ENCODE peak calls at places on chromosomes 1 and 21, in seven cellular contexts. E is HFF-Myc, J is fibroblast of gingiva, H is GM04504, T is hepatic stellate cell, A is activated gamma-delta T cell treated with Interleukin-2 at 50 U/mL for 16 hours, Y is COR-L47. V is an unnamed sample.

GRCh38 chr21:34345892-34346291 is 17.9 kb upstream of the KCNE2 start:
- DNase-seq in E (no peak), J (peak; percentile 54), H (no peak), T (peak; percentile 62), A (no peak), Y (no peak), V (no peak)

GRCh38 chr1:19169642-19170041 is 40.4 kb downstream of the UBR4 start:
- DNase-seq in E (no peak), J (peak; percentile 20), H (no peak), T (no peak), A (no peak), Y (no peak), V (no peak)

GRCh38 chr1:151312439-151313225 is 14.6 kb downstream of the PI4KB start:
- DNase-seq in E (no peak), J (peak; percentile 57), H (no peak), T (no peak), A (no peak), Y (no peak), V (no peak)

GRCh38 chr1:210723646-210724045 is 394.9 kb downstream of the HHAT start:
- DNase-seq in E (no peak), J (no peak), H (no peak), T (no peak), A (no peak), Y (no peak), V (no peak)

GRCh38 chr1:54542120-54542961 is 5.7 kb upstream of the ACOT11 start:
- DNase-seq in E (no peak), J (peak; percentile 7), H (no peak), T (no peak), A (peak; percentile 30), Y (peak; percentile 92), V (peak; percentile 85)

GRCh38 chr1:20093303-20093702 is 23.3 kb downstream of the PLA2G5 start:
- DNase-seq in E (no peak), J (no peak), H (no peak), T (no peak), A (no peak), Y (no peak), V (no peak)

GRCh38 chr1:103942029-103942428 is 192.3 kb downstream of the AMY1C start:
- DNase-seq in E (no peak), J (no peak), H (no peak), T (no peak), A (no peak), Y (no peak), V (no peak)

GRCh38 chr1:200625381-200625824 is 4.9 kb upstream of the KIF14 start:
- DNase-seq in E (no peak), J (no peak), H (no peak), T (peak; percentile 31), A (no peak), Y (no peak), V (no peak)

GRCh38 chr1:23709229-23709628 is 17.6 kb downstream of the RPL11 start:
- DNase-seq in E (no peak), J (no peak), H (no peak), T (no peak), A (no peak), Y (no peak), V (no peak)

GRCh38 chr1:18927654-18928272 is 25.4 kb upstream of the ALDH4A1 start:
- DNase-seq in E (no peak), J (no peak), H (no peak), T (no peak), A (peak; percentile 49), Y (no peak), V (no peak)

GRCh38 chr21:45699251-45699942 is 55.9 kb downstream of the PCBP3 start:
- DNase-seq in E (no peak), J (no peak), H (no peak), T (no peak), A (no peak), Y (no peak), V (no peak)

GRCh38 chr1:111214086-111214801 is 13.3 kb upstream of the CHI3L2 start:
- DNase-seq in E (peak; percentile 38), J (no peak), H (no peak), T (no peak), A (no peak), Y (no peak), V (no peak)

GRCh38 chr1:19350566-19350965 is 38.4 kb downstream of the SLC66A1 start:
- DNase-seq in E (no peak), J (no peak), H (no peak), T (no peak), A (no peak), Y (no peak), V (no peak)

GRCh38 chr1:171990371-171990770 is 149.1 kb downstream of the DNM3 start:
- DNase-seq in E (no peak), J (no peak), H (no peak), T (no peak), A (no peak), Y (no peak), V (no peak)

GRCh38 chr1:240876071-240876470 is 264.1 kb upstream of the GREM2 start:
- DNase-seq in E (no peak), J (no peak), H (no peak), T (no peak), A (no peak), Y (no peak), V (no peak)

GRCh38 chr1:220810179-220810653 is 23.5 kb downstream of the MTARC1 start:
- DNase-seq in E (peak; percentile 69), J (peak; percentile 76), H (peak; percentile 50), T (peak; percentile 80), A (peak; percentile 61), Y (peak; percentile 63), V (no peak)

GRCh38 chr1:114154963-114155322 is 1.3 kb upstream of the SYT6 start:
- DNase-seq in E (peak; percentile 17), J (peak; percentile 27), H (no peak), T (no peak), A (no peak), Y (no peak), V (no peak)

GRCh38 chr1:155527672-155528071 is 34.9 kb downstream of the ASH1L start:
- DNase-seq in E (no peak), J (no peak), H (no peak), T (no peak), A (no peak), Y (no peak), V (no peak)

GRCh38 chr1:62295921-62296451 is 23.2 kb downstream of the KANK4 start:
- DNase-seq in E (peak; percentile 31), J (peak; percentile 28), H (peak; percentile 56), T (no peak), A (no peak), Y (no peak), V (no peak)

GRCh38 chr1:11535316-11535715 is 56.4 kb downstream of the DISP3 start:
- DNase-seq in E (no peak), J (no peak), H (no peak), T (no peak), A (no peak), Y (no peak), V (no peak)

GRCh38 chr1:66623812-66624211 is 89.9 kb downstream of the SGIP1 start:
- DNase-seq in E (peak; percentile 75), J (no peak), H (peak; percentile 34), T (no peak), A (no peak), Y (no peak), V (no peak)

GRCh38 chr1:92883297-92883696 is 51.5 kb downstream of the RPL5 start:
- DNase-seq in E (no peak), J (no peak), H (no peak), T (no peak), A (no peak), Y (no peak), V (no peak)

GRCh38 chr1:206757524-206758266 is 12.9 kb upstream of the IL19 start:
- DNase-seq in E (no peak), J (no peak), H (no peak), T (no peak), A (peak; percentile 42), Y (no peak), V (no peak)

GRCh38 chr1:42453386-42453785 is 2.4 kb downstream of the ZMYND12 start:
- DNase-seq in E (no peak), J (no peak), H (no peak), T (no peak), A (no peak), Y (no peak), V (no peak)

GRCh38 chr1:158864595-158864994 is 33.4 kb downstream of the MNDA start:
- DNase-seq in E (no peak), J (no peak), H (no peak), T (no peak), A (no peak), Y (no peak), V (no peak)

GRCh38 chr21:41638201-41638790 is 128.6 kb downstream of the RIPK4 start:
- DNase-seq in E (no peak), J (no peak), H (no peak), T (no peak), A (no peak), Y (no peak), V (no peak)

GRCh38 chr1:225815526-225816178 is 5.7 kb downstream of the EPHX1 start:
- DNase-seq in E (no peak), J (no peak), H (no peak), T (no peak), A (no peak), Y (no peak), V (no peak)

GRCh38 chr1:32494196-32494595 is 29.3 kb downstream of the ZBTB8B start:
- DNase-seq in E (no peak), J (no peak), H (no peak), T (peak; percentile 18), A (no peak), Y (no peak), V (no peak)

GRCh38 chr21:36491191-36491916 is 11.4 kb upstream of the CLDN14 start:
- DNase-seq in E (no peak), J (peak; percentile 4), H (peak; percentile 64), T (no peak), A (no peak), Y (no peak), V (no peak)

GRCh38 chr1:105138445-105138821 is 1388.7 kb downstream of the AMY1C start:
- DNase-seq in E (no peak), J (no peak), H (no peak), T (no peak), A (no peak), Y (peak; percentile 45), V (no peak)

GRCh38 chr1:197250616-197251015 is 17.4 kb upstream of the CRB1 start:
- DNase-seq in E (no peak), J (no peak), H (no peak), T (no peak), A (no peak), Y (no peak), V (no peak)

GRCh38 chr1:60866884-60867648 is 215.3 kb upstream of the NFIA start:
- DNase-seq in E (no peak), J (peak; percentile 29), H (peak; percentile 16), T (no peak), A (no peak), Y (no peak), V (no peak)

GRCh38 chr1:77876884-77877283 is 11.5 kb upstream of the NEXN start:
- DNase-seq in E (no peak), J (peak; percentile 14), H (no peak), T (no peak), A (no peak), Y (no peak), V (no peak)

GRCh38 chr1:231814536-231814935 is 187.9 kb downstream of the DISC1 start:
- DNase-seq in E (no peak), J (no peak), H (no peak), T (no peak), A (no peak), Y (no peak), V (no peak)

GRCh38 chr1:232726048-232726779 is 79.0 kb upstream of the MAP10 start:
- DNase-seq in E (no peak), J (no peak), H (peak; percentile 10), T (no peak), A (no peak), Y (no peak), V (no peak)

GRCh38 chr1:232923739-232924386 is 26.5 kb upstream of the NTPCR start:
- DNase-seq in E (no peak), J (no peak), H (peak; percentile 52), T (no peak), A (peak; percentile 24), Y (no peak), V (no peak)

GRCh38 chr1:198633675-198634121 is 5.1 kb upstream of the PTPRC start:
- DNase-seq in E (no peak), J (no peak), H (no peak), T (no peak), A (no peak), Y (no peak), V (no peak)

GRCh38 chr1:10808441-10808840 is 12.0 kb upstream of the CASZ1 start:
- DNase-seq in E (no peak), J (no peak), H (no peak), T (no peak), A (no peak), Y (no peak), V (no peak)